ENCODE peak calls at places on chromosomes 16 and 17, in four cellular contexts. B, R, Q and V are unnamed samples.

GRCh38 chr16:68085259-68086071 is at the start of gene NFATC3:
- DNase-seq in B (peak; percentile 99), R (no peak), Q (peak; percentile 99), V (peak; percentile 88)

GRCh38 chr16:535446-536405 is 8.2 kb downstream of the CAPN15 start:
- DNase-seq in B (no peak), R (no peak), Q (peak; percentile 50), V (no peak)

GRCh38 chr16:67555795-67556212 is 6.5 kb upstream of the CTCF start:
- DNase-seq in B (peak; percentile 25), R (no peak), Q (no peak), V (no peak)

GRCh38 chr17:45324336-45324735 is 7.5 kb upstream of the MAP3K14 start:
- DNase-seq in B (no peak), R (no peak), Q (no peak), V (no peak)

GRCh38 chr16:31189412-31189778 is 9.5 kb downstream of the FUS start:
- DNase-seq in B (no peak), R (no peak), Q (no peak), V (no peak)

GRCh38 chr17:27294689-27295630 is 1.0 kb downstream of the WSB1 start:
- DNase-seq in B (peak; percentile 80), R (peak; percentile 66), Q (peak; percentile 91), V (peak; percentile 11)

GRCh38 chr17:77322534-77323412 is 182.0 kb downstream of the SEC14L1 start:
- DNase-seq in B (peak; percentile 71), R (no peak), Q (peak; percentile 87), V (no peak)

GRCh38 chr16:72934661-72935403 is 113.1 kb downstream of the ZFHX3 start:
- DNase-seq in B (no peak), R (no peak), Q (no peak), V (no peak)

GRCh38 chr17:17393976-17394375 is 82.8 kb upstream of the MED9 start:
- DNase-seq in B (no peak), R (no peak), Q (no peak), V (no peak)

GRCh38 chr16:47978491-47979490 is 177.0 kb downstream of the ABCC12 start:
- DNase-seq in B (no peak), R (no peak), Q (no peak), V (no peak)

GRCh38 chr16:46828943-46829342 is 2.0 kb downstream of the C16orf87 start:
- DNase-seq in B (no peak), R (no peak), Q (peak; percentile 27), V (no peak)

GRCh38 chr17:12990041-12990808 is 27.6 kb downstream of the ELAC2 start:
- DNase-seq in B (no peak), R (no peak), Q (peak; percentile 26), V (no peak)

GRCh38 chr16:27169511-27170071 is 33.7 kb upstream of the KDM8 start:
- DNase-seq in B (peak; percentile 55), R (peak; percentile 13), Q (no peak), V (no peak)

GRCh38 chr17:44916781-44917241 is 1.5 kb upstream of the GFAP start:
- DNase-seq in B (no peak), R (no peak), Q (no peak), V (no peak)

GRCh38 chr16:3514621-3515020 is 13.8 kb downstream of the CLUAP1 start:
- DNase-seq in B (no peak), R (no peak), Q (peak; percentile 13), V (no peak)
- TF ChIP-seq SPI1 in B (no peak), R (no peak), Q (no peak), V (no peak)

DNA sequence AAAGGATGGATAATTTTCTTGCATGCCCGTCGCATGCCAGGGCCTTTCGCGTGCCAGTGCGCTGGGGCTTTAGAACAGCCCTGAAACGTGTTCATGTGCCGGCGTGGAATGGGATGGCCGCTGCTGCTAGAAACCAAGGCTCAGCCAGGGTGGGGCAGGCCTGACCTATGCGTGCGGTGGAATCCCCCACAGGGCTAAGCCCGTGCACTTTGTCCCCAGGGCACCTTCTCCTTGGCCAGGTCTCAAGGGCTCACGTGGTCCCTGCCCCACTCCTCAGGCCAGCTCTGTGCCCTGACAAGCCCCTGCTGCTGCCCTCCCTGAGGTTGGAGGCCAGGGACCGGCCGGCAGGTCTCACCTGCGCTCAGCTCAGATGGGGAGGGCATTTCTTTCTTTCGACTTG is 13.1 kb upstream of the RNF213 start:
- DNase-seq in B (no peak), R (no peak), Q (no peak), V (no peak)
- TF ChIP-seq SPI1 in B (no peak), R (no peak), Q (no peak), V (no peak)

DNA sequence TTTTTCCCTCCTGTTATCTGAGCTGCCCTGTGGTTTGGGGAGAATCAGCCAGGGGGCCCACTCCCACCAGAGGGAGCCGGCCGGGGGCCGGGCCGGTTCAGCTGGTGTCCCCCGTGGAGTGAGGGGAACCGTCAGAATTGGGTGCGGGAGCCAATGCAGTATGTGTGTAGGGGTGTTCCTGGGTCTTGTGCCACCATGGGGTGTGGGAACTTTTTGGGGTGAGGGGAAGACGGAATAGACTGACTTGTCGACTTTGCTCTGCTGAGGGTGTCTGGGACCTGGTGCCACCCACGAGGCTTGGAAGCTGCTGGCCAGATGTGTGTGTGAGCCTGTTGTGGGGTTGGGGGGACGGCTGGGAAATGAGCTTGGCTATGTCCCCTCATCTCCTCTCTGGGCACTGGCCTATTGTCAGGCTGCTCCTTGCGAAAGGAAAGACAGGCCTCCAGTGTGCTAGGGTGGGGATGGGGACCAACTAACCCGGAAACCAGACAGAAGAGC is 9.9 kb downstream of the RARA start:
- DNase-seq in B (no peak), R (no peak), Q (no peak), V (no peak)
- TF ChIP-seq SPI1 in B (no peak), R (no peak), Q (no peak), V (no peak)

GRCh38 chr17:39632153-39632941 is 4.6 kb upstream of the STARD3 start:
- DNase-seq in B (peak; percentile 79), R (no peak), Q (no peak), V (no peak)
- TF ChIP-seq SPI1 in B (no peak), R (no peak), Q (no peak), V (no peak)

GRCh38 chr17:73519621-73520368 is 124.5 kb downstream of the SDK2 start:
- DNase-seq in B (no peak), R (no peak), Q (no peak), V (no peak)
- TF ChIP-seq SPI1 in B (no peak), R (no peak), Q (no peak), V (no peak)